ENCODE peak calls at places on chromosome 17, in five cellular contexts. P is stimulated activated CD4-positive, alpha-beta T cell treated with anti-CD3 and anti-CD28 coated beads, Interleukin-2, amount 100 ng/mL, for 48 hours; V is tibial artery; L is NCI-H1930; B is upper lobe of right lung. Z is an unnamed sample.

GRCh38 chr17:80565347-80566053 is 20.9 kb downstream of the RPTOR start:
- DNase-seq in P (no peak), V (no peak), L (no peak), B (no peak), Z (no peak)

GRCh38 chr17:82795615-82796014 is 43.8 kb downstream of the TBCD start:
- DNase-seq in P (no peak), L (no peak), V (no peak), B (peak), Z (no peak)

GRCh38 chr17:76544123-76544915 is 4.5 kb downstream of the PRCD start:
- DNase-seq in V (peak), L (no peak), P (no peak), B (peak), Z (no peak)

GRCh38 chr17:4198995-4199394 is 56.0 kb downstream of the CYB5D2 start:
- DNase-seq in B (no peak), P (no peak), V (no peak), L (no peak), Z (no peak)

GRCh38 chr17:72136692-72137550 is 16.1 kb downstream of the SOX9 start:
- DNase-seq in V (no peak), L (no peak), B (no peak), P (no peak), Z (no peak)

GRCh38 chr17:31511583-31511982 is 120.1 kb downstream of the RAB11FIP4 start:
- DNase-seq in V (no peak), P (no peak), L (no peak), B (no peak), Z (no peak)

GRCh38 chr17:44327715-44328449 is 3.3 kb upstream of the SLC25A39 start:
- DNase-seq in B (no peak), P (no peak), L (no peak), V (no peak), Z (no peak)

GRCh38 chr17:38579934-38580333 is 25.8 kb downstream of the SRCIN1 start:
- DNase-seq in V (no peak), L (no peak), P (no peak), B (no peak), Z (no peak)

GRCh38 chr17:4440690-4441686 is 7.2 kb downstream of the SPNS3 start:
- DNase-seq in L (no peak), P (no peak), B (no peak), V (no peak), Z (no peak)

GRCh38 chr17:8946071-8946470 is 19.4 kb downstream of the PIK3R5 start:
- DNase-seq in B (no peak), P (no peak), L (no peak), V (no peak), Z (no peak)

GRCh38 chr17:27384261-27384701 is 72.0 kb upstream of the KSR1 start:
- DNase-seq in P (no peak), V (peak), B (no peak), L (no peak), Z (no peak)

GRCh38 chr17:68100000-68100641 is 64.6 kb downstream of the KPNA2 start:
- DNase-seq in V (no peak), B (no peak), P (no peak), L (no peak), Z (no peak)